ENCODE peak calls at places on chromosome 1, in eight cellular contexts. F is hypothalamus; J is H7; V is OCI-LY7; A is HTR-8/SVneo; H is activated CD4-positive, CD25-positive, alpha-beta regulatory T cell treated with anti-CD3 and anti-CD28 coated beads, Interleukin-2, amount 50 U/mL, for 72 hours; N is fibroblast of gingiva; T is neural crest cell. D is an unnamed sample.
A peak's percentile ranks its signal among the peaks of the same experiment; 100 is the strongest.

GRCh38 chr1:33088119-33088906 is 7.4 kb downstream of the AZIN2 start:
- DNase-seq in J (no peak), N (no peak), V (peak; percentile 62), H (no peak), T (no peak), F (no peak), A (no peak), D (no peak)

GRCh38 chr1:25912076-25912831 is 6.0 kb upstream of the STMN1 start:
- DNase-seq in T (no peak), F (no peak), V (no peak), N (no peak), J (no peak), H (no peak), A (peak; percentile 51), D (no peak)

GRCh38 chr1:163083690-163084089 is 14.5 kb downstream of the RGS4 start:
- DNase-seq in A (no peak), N (no peak), H (no peak), T (no peak), J (no peak), F (no peak), V (no peak), D (no peak)

GRCh38 chr1:196317535-196318522 is 290.4 kb downstream of the KCNT2 start:
- DNase-seq in F (peak; percentile 4), A (no peak), J (no peak), N (peak; percentile 41), H (no peak), V (peak; percentile 3), T (peak; percentile 18), D (no peak)

GRCh38 chr1:160726498-160727391 is 12.3 kb upstream of the SLAMF7 start:
- DNase-seq in N (no peak), J (peak; percentile 58), A (peak; percentile 62), H (no peak), F (peak; percentile 54), V (peak; percentile 86), T (peak; percentile 50), D (peak; percentile 64)

GRCh38 chr1:169042377-169042776 is 64.1 kb upstream of the ATP1B1 start:
- DNase-seq in F (no peak), A (no peak), J (no peak), N (no peak), T (no peak), V (no peak), H (no peak), D (no peak)

GRCh38 chr1:111406325-111406768 is 21.2 kb downstream of the OVGP1 start:
- DNase-seq in H (no peak), V (peak; percentile 97), N (peak; percentile 27), A (no peak), F (no peak), T (no peak), J (peak; percentile 28), D (no peak)

GRCh38 chr1:214418380-214418779 is 133.0 kb downstream of the PTPN14 start:
- DNase-seq in F (no peak), A (no peak), H (no peak), J (no peak), V (no peak), N (peak; percentile 26), T (no peak), D (no peak)

GRCh38 chr1:234230414-234230862 is 142.8 kb upstream of the COA6 start:
- DNase-seq in N (no peak), J (no peak), T (no peak), V (no peak), H (no peak), F (no peak), A (no peak), D (no peak)

GRCh38 chr1:204828352-204828850 is 42.3 kb upstream of the NFASC start:
- DNase-seq in J (peak; percentile 98), A (peak; percentile 79), N (peak; percentile 51), V (no peak), T (peak; percentile 83), F (peak; percentile 76), H (peak; percentile 36), D (peak; percentile 79)

GRCh38 chr1:9884805-9885204 is 25.3 kb downstream of the CTNNBIP1 start:
- DNase-seq in T (no peak), N (no peak), A (no peak), F (no peak), J (peak; percentile 45), H (no peak), V (no peak), D (no peak)